ENCODE peak calls at places on chromosome 19, in eight cellular contexts. V is HCT116; T is mesendoderm; A is CD8-positive, alpha-beta memory T cell; N is heart left ventricle; P is cardiac muscle cell; K is brain microvascular endothelial cell; W is CD8-positive, alpha-beta T cell. L is an unnamed sample. For H3K27me3, the result is how much of the 10 kb centered on the place peaks cover.

GRCh38 chr19:49019242-49019932 is 2.5 kb upstream of the LHB start:
- DNase-seq in V (peak), T (peak), A (peak), N (peak), P (peak), K (peak), W (peak), L (no peak)

GRCh38 chr19:2064395-2064787 is 13.3 kb upstream of the MKNK2 start:
- DNase-seq in V (no peak), T (no peak), A (no peak), N (no peak), P (no peak), K (no peak), W (no peak), L (no peak)

GRCh38 chr19:16587031-16588023 is 15.1 kb upstream of the SLC35E1 start:
- DNase-seq in V (no peak), T (peak), A (peak), N (no peak), P (peak), K (peak), W (peak), L (peak)

GRCh38 chr19:1104452-1105216 is 840 bp downstream of the GPX4 start:
- DNase-seq in V (no peak), T (peak), A (peak), N (peak), P (peak), K (no peak), W (peak), L (peak)

GRCh38 chr19:45249261-45250033 is 1.6 kb upstream of the MARK4 start:
- DNase-seq in V (no peak), T (no peak), A (no peak), N (no peak), P (no peak), K (no peak), W (no peak), L (no peak)

GRCh38 chr19:19463348-19464117 is 51.8 kb downstream of the TSSK6 start:
- DNase-seq in V (no peak), T (peak), A (no peak), N (no peak), P (no peak), K (peak), W (no peak), L (peak)

GRCh38 chr19:41906271-41906670 is 22.0 kb downstream of the ERFL start:
- DNase-seq in V (no peak), T (no peak), A (no peak), N (no peak), P (no peak), K (no peak), W (no peak), L (no peak)

GRCh38 chr19:10751109-10751972 is 33.5 kb downstream of the DNM2 start:
- DNase-seq in V (no peak), T (peak), A (no peak), N (peak), P (no peak), K (no peak), W (no peak), L (peak)

GRCh38 chr19:1856698-1857603 is 6.4 kb downstream of the KLF16 start:
- DNase-seq in V (no peak), T (peak), A (no peak), N (peak), P (peak), K (peak), W (peak), L (peak)

GRCh38 chr19:5832527-5833216 is 6.8 kb downstream of the FUT6 start:
- DNase-seq in V (no peak), T (no peak), A (no peak), N (no peak), P (no peak), K (no peak), W (no peak), L (no peak)

GRCh38 chr19:41994521-41994971 is 516 bp upstream of the ATP1A3 start:
- DNase-seq in V (no peak), T (no peak), A (no peak), N (no peak), P (no peak), K (no peak), W (no peak), L (no peak)

GRCh38 chr19:15631817-15632216 is 8.9 kb upstream of the CYP4F3 start:
- DNase-seq in V (no peak), T (peak), A (peak), N (no peak), P (no peak), K (no peak), W (peak), L (no peak)

GRCh38 chr19:10332965-10333757 is at the start of gene RAVER1:
- DNase-seq in V (peak), T (peak), A (peak), N (peak), P (peak), K (peak), W (peak), L (peak)

GRCh38 chr19:7590256-7590655 is 5.4 kb upstream of the CAMSAP3 start:
- DNase-seq in V (no peak), T (no peak), A (no peak), N (no peak), P (no peak), K (no peak), W (no peak), L (peak)

GRCh38 chr19:42542791-42543190 is 14.5 kb upstream of the CEACAM1 start:
- DNase-seq in V (no peak), T (no peak), A (no peak), N (no peak), P (no peak), K (no peak), W (no peak), L (no peak)

GRCh38 chr19:46296722-46297431 is at the start of gene HIF3A:
- DNase-seq in V (no peak), T (peak), A (no peak), N (peak), P (peak), K (no peak), W (no peak), L (no peak)

GRCh38 chr19:294341-294818 is 3.2 kb upstream of the PLPP2 start:
- DNase-seq in V (no peak), T (peak), A (no peak), N (no peak), P (peak), K (no peak), W (no peak), L (no peak)

GRCh38 chr19:43464089-43464775 is 1.2 kb downstream of the LYPD3 start:
- DNase-seq in V (no peak), T (no peak), A (no peak), N (peak), P (peak), K (no peak), W (peak), L (no peak)

GRCh38 chr19:33298146-33298911 is 4.0 kb downstream of the CEBPA start:
- DNase-seq in V (no peak), T (no peak), A (no peak), N (no peak), P (no peak), K (no peak), W (no peak), L (peak)

GRCh38 chr19:38891791-38892190 is 7.6 kb downstream of the SIRT2 start:
- DNase-seq in V (no peak), T (no peak), A (no peak), N (no peak), P (no peak), K (no peak), W (no peak), L (no peak)

GRCh38 chr19:3955688-3956087 is 15.2 kb downstream of the DAPK3 start:
- DNase-seq in V (no peak), T (no peak), A (no peak), N (no peak), P (no peak), K (no peak), W (no peak), L (no peak)
- H3K27me3 ChIP-seq in V (under half), T (under half), A (under half), N (under half), P (under half), K (under half), W (under half), L (under half)

GRCh38 chr19:28303502-28303901 is 909.4 kb downstream of the UQCRFS1 start:
- DNase-seq in V (no peak), T (peak), A (no peak), N (no peak), P (no peak), K (no peak), W (no peak), L (no peak)

GRCh38 chr19:28294395-28294794 is 918.6 kb downstream of the UQCRFS1 start:
- DNase-seq in V (no peak), T (peak), A (no peak), N (no peak), P (no peak), K (peak), W (no peak), L (no peak)

GRCh38 chr19:28297036-28297435 is 915.9 kb downstream of the UQCRFS1 start:
- DNase-seq in V (no peak), T (no peak), A (no peak), N (no peak), P (no peak), K (no peak), W (no peak), L (no peak)

GRCh38 chr19:28296506-28296905 is 916.4 kb downstream of the UQCRFS1 start:
- DNase-seq in V (no peak), T (no peak), A (no peak), N (no peak), P (no peak), K (no peak), W (no peak), L (no peak)

DNA sequence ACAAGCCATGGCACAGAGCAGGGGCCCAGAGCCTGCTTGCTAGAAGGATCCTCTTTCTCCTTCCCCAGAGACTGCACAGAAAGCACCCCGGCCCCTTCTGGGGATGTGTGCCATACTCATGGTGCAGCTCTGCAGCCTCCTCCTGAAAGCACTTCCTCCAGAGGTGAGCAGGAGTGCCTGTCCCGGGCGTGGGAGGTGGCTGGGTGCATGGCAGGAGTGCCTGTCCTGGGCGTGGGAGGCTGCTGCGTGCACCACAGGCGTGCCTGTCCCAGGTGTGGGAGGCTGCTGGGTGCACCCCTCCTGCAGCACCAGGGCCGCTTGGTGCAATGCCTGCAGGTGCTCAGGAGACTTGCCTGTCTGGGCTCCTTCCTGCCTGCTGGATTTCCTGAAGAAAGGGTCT is 913.3 kb downstream of the UQCRFS1 start:
- DNase-seq in V (no peak), T (no peak), A (no peak), N (no peak), P (no peak), K (no peak), W (no peak), L (no peak)
- H3K4me3 ChIP-seq in V (no peak), T (no peak), A (no peak), N (no peak), P (no peak), K (no peak), W (no peak), L (no peak)

GRCh38 chr19:13610042-13610691 is 103.9 kb upstream of the CACNA1A start:
- DNase-seq in V (no peak), T (no peak), A (no peak), N (no peak), P (peak), K (no peak), W (no peak), L (no peak)

GRCh38 chr19:13600802-13601201 is 94.5 kb upstream of the CACNA1A start:
- DNase-seq in V (no peak), T (no peak), A (no peak), N (no peak), P (no peak), K (no peak), W (no peak), L (no peak)

GRCh38 chr19:13604902-13605586 is 98.8 kb upstream of the CACNA1A start:
- DNase-seq in V (no peak), T (peak), A (no peak), N (no peak), P (no peak), K (no peak), W (no peak), L (no peak)

GRCh38 chr19:13611596-13611995 is 105.3 kb upstream of the CACNA1A start:
- DNase-seq in V (no peak), T (no peak), A (no peak), N (no peak), P (no peak), K (no peak), W (no peak), L (no peak)

GRCh38 chr19:13606156-13606555 is 99.9 kb upstream of the CACNA1A start:
- DNase-seq in V (no peak), T (no peak), A (no peak), N (no peak), P (no peak), K (no peak), W (no peak), L (no peak)
- H3K27me3 ChIP-seq in V (under half), T (under half), A (under half), N (under half), P (under half), K (under half), W (under half), L (under half)

DNA sequence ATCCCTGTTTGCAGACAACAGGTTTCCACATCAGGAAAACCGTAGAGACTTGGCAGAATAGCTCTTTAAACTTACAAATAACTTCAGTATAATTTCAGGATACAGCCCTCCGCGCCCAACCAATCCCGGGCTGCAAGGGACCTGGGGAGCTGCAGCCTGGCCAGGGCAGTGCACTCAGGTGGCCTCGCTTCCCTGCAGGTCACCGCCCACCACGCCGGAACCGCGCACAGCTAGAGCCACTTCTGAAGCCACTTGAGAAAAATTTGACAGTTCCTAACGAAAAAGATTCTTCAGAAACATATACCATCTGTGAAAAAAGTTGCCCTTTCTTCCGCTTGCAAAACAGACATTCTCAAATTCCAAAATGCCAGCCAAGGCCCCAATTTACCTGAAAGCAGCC is 11.1 kb downstream of the ZNF91 start:
- DNase-seq in V (no peak), T (no peak), A (no peak), N (no peak), P (no peak), K (no peak), W (no peak), L (no peak)
- H3K4me3 ChIP-seq in V (no peak), T (no peak), A (no peak), N (no peak), P (no peak), K (no peak), W (no peak), L (no peak)

DNA sequence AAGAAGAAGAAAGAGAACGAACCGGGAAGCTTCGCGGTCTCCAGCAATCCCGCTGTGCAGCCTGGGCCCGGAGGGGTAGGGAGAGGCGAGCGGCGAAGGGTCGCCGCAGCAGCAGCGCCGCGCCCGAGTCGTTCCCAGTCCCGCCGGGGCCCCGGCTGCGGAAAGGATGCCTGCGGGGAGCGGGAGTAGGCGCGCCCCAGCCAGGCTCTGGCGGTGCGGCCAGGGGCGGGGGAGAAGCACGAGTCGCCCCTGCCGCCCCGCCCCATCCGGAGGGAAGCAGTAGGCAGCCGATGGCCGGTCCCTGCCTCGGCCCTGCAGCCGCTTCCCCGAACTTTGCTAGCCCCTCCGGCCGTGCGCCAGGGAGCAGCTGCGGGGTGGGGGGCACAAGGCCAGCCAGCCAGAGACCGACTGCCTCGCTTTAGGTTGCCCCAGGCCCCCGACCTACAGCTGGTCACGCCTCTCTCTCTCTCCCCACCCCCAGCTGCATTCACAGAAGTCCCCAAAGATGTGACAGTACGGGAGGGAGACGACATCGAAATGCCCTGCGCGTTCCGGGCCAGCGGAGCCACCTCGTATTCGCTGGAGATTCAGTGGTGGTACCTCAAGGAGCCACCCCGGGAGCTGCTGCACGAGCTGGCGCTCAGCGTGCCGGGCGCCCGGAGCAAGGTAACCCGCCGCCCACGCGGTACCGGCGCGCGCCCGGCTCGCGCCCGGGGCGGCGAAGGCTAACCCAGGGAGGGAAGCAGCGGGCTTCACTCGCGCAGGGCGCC is 1.1 kb downstream of the VSTM2B start:
- DNase-seq in V (no peak), T (peak), A (no peak), N (no peak), P (no peak), K (no peak), W (no peak), L (no peak)
- H3K27me3 ChIP-seq in V (under half), T (under half), A (under half), N (half or more), P (half or more), K (half or more), W (under half), L (under half)

GRCh38 chr19:57769345-57770131 is at the start of gene ZNF586:
- DNase-seq in V (peak), T (peak), A (peak), N (peak), P (peak), K (peak), W (peak), L (peak)

GRCh38 chr19:57773488-57773887 is 4.0 kb downstream of the ZNF586 start:
- DNase-seq in V (no peak), T (no peak), A (no peak), N (no peak), P (no peak), K (no peak), W (no peak), L (no peak)

GRCh38 chr19:57776764-57777296 is 7.4 kb downstream of the ZNF586 start:
- DNase-seq in V (no peak), T (no peak), A (no peak), N (no peak), P (no peak), K (no peak), W (no peak), L (no peak)

DNA sequence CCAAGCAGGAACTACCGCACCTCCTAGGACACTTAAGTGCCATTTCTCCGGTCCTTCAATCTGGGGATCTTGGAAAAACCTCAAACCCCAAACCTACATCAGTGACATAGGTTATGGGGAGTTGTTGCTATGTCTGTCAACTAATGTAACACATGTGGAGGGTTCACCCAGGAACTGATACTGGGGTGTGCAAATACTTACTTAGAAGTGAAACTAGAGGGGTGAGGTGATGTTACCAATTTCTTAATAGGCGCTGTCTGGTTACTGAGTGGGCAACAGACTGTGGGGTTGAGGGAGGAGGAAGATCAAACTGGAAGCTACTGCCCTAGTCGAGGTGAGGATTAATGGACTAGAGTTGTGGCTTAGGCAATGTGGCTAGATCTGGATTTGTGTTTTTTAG is 1.9 kb downstream of the ZNF586 start:
- DNase-seq in V (no peak), T (no peak), A (no peak), N (no peak), P (no peak), K (no peak), W (no peak), L (no peak)
- H3K4me3 ChIP-seq in V (no peak), T (no peak), A (no peak), N (peak), P (no peak), K (no peak), W (no peak), L (no peak)

DNA sequence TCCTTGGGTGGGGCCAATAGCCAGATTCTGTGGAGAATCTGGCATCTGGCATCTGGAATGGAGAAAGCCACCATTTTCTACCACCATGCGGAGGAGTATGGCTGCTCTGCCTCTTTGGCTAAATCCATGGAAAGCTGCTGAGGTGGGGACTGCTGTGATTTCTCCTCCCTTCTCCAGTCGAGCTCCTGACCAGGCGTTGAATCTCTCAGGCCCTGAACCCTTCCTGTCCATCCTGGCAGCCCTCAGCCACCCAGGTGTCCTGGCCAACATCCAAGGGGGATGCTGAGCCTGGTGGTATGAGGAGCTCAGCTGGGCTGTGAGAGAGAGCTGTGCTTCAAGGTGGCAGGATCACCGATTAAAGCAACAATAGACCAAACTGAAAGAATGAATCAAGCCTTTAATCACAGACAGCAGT is 17.4 kb upstream of the SIGLEC6 start:
- DNase-seq in V (no peak), T (no peak), A (no peak), N (no peak), P (no peak), K (no peak), W (no peak), L (no peak)
- H3K27me3 ChIP-seq in V (half or more), T (under half), A (under half), N (under half), P (under half), K (under half), W (under half), L (under half)

GRCh38 chr19:36026091-36026876 is 6.4 kb downstream of the CLIP3 start:
- DNase-seq in V (no peak), T (no peak), A (no peak), N (no peak), P (no peak), K (no peak), W (no peak), L (no peak)

GRCh38 chr19:36028313-36029041 is 4.2 kb downstream of the CLIP3 start:
- DNase-seq in V (no peak), T (no peak), A (no peak), N (no peak), P (no peak), K (no peak), W (no peak), L (no peak)

GRCh38 chr19:36030264-36031148 is 2.2 kb downstream of the CLIP3 start:
- DNase-seq in V (no peak), T (peak), A (no peak), N (no peak), P (no peak), K (no peak), W (no peak), L (peak)

GRCh38 chr19:36025541-36025940 is 7.1 kb downstream of the CLIP3 start:
- DNase-seq in V (no peak), T (no peak), A (no peak), N (no peak), P (no peak), K (no peak), W (no peak), L (no peak)

DNA sequence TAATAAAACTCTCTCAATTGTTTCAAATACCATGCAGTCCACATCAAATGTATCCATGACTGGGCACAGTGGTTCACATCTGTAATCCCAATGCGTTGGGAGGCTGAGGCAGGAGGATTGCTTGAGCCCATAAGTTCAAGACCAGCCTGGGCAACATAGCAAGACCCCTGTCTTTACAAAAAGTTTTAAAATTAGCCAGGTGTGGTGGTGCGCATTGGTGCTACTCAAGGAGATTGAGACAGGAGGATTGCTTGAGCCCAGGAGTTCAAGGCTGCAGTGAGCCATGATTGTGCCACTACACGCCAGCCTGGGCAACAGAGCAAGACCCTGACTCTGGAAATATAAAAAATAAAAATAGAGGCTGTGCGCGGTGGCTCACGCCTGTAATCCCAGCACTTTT is 5.0 kb downstream of the CLIP3 start:
- DNase-seq in V (no peak), T (no peak), A (no peak), N (no peak), P (no peak), K (no peak), W (no peak), L (no peak)
- H3K4me3 ChIP-seq in V (no peak), T (no peak), A (no peak), N (no peak), P (no peak), K (no peak), W (no peak), L (no peak)

L was measured in bronchial epithelial cell.